ENCODE peak calls at places on chromosomes 13 and 19, in four cellular contexts. X is cardiac fibroblast, J is stomach, R is upper lobe of right lung. V is an unnamed sample.

GRCh38 chr13:22143671-22144070 is 472.8 kb downstream of the FGF9 start:
- DNase-seq in J (no peak), R (no peak), X (no peak), V (no peak)

GRCh38 chr13:36920612-36921185 is 661 bp upstream of the SMAD9 start:
- DNase-seq in X (no peak), R (no peak), J (no peak), V (no peak)

GRCh38 chr19:15871570-15871969 is 26.3 kb downstream of the CYP4F2 start:
- DNase-seq in R (no peak), J (no peak), X (no peak), V (peak; percentile 55)

GRCh38 chr19:51761696-51762095 is 716 bp downstream of the FPR2 start:
- DNase-seq in X (no peak), R (no peak), J (no peak), V (no peak)

GRCh38 chr19:8571006-8571411 is 6.2 kb downstream of the MYO1F start:
- DNase-seq in X (peak; percentile 72), R (peak; percentile 76), J (peak; percentile 47), V (no peak)

GRCh38 chr13:48975101-48975925 is at the start of gene FNDC3A:
- DNase-seq in R (peak; percentile 92), J (peak; percentile 41), X (peak; percentile 69), V (peak; percentile 78)

GRCh38 chr13:100921139-100921538 is 246.5 kb upstream of the TMTC4 start:
- DNase-seq in J (no peak), R (no peak), X (no peak), V (no peak)

GRCh38 chr19:41872775-41873647 is 4.1 kb upstream of the CD79A start:
- DNase-seq in X (peak; percentile 71), R (peak; percentile 92), J (peak; percentile 88), V (peak; percentile 81)

GRCh38 chr13:52921194-52921593 is 72.8 kb upstream of the PCDH8 start:
- DNase-seq in R (no peak), J (no peak), X (no peak), V (no peak)

GRCh38 chr19:30718728-30719127 is 346.5 kb downstream of the ZNF536 start:
- DNase-seq in R (no peak), X (no peak), J (no peak), V (peak; percentile 10)

GRCh38 chr19:3500429-3501101 is at the start of gene DOHH:
- DNase-seq in X (peak; percentile 98), J (peak; percentile 96), R (peak; percentile 97), V (peak; percentile 98)

GRCh38 chr19:33719366-33720154 is 77.1 kb upstream of the KCTD15 start:
- DNase-seq in X (no peak), R (peak; percentile 27), J (no peak), V (no peak)

GRCh38 chr13:28173793-28174192 is 35.4 kb downstream of the PAN3 start:
- DNase-seq in R (no peak), X (no peak), J (no peak), V (no peak)

GRCh38 chr13:25249001-25249543 is 38.2 kb downstream of the MTMR6 start:
- DNase-seq in X (peak; percentile 56), J (no peak), R (no peak), V (peak; percentile 80)
- TF ChIP-seq CTCF in X (peak; percentile 40), J (no peak), R (peak; percentile 17), V (peak; percentile 80)

DNA sequence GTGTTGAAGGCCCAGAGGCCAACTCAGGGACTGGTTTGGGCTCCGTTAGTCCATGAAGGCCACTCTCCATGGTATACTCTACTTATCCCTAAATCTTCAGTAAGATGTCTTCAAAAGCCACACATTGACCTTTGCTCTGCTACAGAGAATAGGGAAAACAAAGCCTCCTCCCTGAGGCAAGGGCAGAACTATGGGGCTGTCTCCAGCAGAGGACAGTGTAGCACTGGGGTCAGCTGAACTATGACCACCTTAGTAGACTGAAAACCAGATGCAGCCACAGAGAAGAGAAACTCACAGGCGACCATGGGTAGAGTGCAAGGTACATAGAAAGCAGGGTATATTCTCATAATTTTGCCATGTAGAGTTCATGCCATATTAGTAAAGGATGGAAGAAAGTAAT is 587.4 kb downstream of the LMO7 start:
- DNase-seq in R (no peak), X (no peak), J (no peak), V (no peak)
- TF ChIP-seq CTCF in R (no peak), X (no peak), J (no peak), V (no peak)

DNA sequence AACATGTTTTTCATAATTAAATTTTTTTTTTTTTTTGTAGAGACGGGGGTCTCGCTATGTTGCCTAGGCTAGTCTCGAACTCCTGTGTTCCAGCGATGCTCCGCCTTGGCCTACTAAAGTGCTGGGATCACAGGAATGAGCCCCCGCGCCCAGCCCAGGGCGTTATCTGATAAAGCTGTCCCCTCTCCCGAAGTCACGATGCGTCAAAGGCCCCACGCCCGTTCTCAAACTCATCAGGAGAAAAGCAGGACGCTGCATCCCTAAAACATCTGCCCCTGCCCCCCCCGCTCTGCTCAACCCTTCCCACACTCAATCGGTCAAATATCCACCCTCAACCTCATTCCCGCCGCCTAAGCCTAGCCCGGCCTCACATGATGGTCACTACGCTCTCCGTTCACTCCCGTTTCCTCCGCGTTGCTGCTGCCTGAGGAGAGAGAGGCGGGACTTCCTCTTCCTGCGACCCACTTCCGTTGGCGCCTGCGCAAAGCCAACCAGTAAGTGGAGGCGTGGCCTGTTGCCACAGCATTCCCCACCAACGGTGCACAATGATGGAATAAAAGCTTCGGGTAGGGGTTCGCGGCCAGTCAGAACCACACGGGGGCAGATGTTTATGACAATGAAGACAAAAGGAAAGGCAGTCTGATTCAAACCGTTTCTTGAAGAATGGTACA is at the start of gene SNRPD2:
- DNase-seq in R (peak; percentile 96), X (peak; percentile 97), J (peak; percentile 94), V (peak; percentile 95)
- TF ChIP-seq CTCF in R (peak; percentile 8), X (no peak), J (no peak), V (no peak)

GRCh38 chr13:39284801-39285388 is 246.6 kb downstream of the NHLRC3 start:
- DNase-seq in R (no peak), J (no peak), X (peak; percentile 33), V (no peak)
- TF ChIP-seq CTCF in R (no peak), J (no peak), X (no peak), V (peak; percentile 18)